ENCODE peak calls at places on chromosomes 5 and 9, in eight cellular contexts. H, W, D, A, O, I, G and K are unnamed samples.
A peak's percentile ranks its signal among the peaks of the same experiment; 100 is the strongest.

GRCh38 chr5:119343766-119344165 is 12.1 kb upstream of the TNFAIP8 start:
- DNase-seq in H (no peak), W (no peak), D (no peak), A (peak; percentile 88), O (peak; percentile 79), I (no peak), G (no peak), K (no peak)

GRCh38 chr5:68395844-68396523 is 180.4 kb downstream of the PIK3R1 start:
- DNase-seq in H (no peak), W (no peak), D (no peak), A (no peak), O (no peak), I (no peak), G (peak; percentile 49), K (no peak)

GRCh38 chr5:33892419-33893151 is 795 bp upstream of the ADAMTS12 start:
- DNase-seq in H (no peak), W (peak; percentile 30), D (no peak), A (peak; percentile 99), O (no peak), I (peak; percentile 98), G (no peak), K (no peak)

GRCh38 chr9:86766912-86767311 is 180.4 kb downstream of the GAS1 start:
- DNase-seq in H (no peak), W (no peak), D (no peak), A (peak; percentile 97), O (no peak), I (peak; percentile 88), G (peak; percentile 39), K (peak; percentile 64)

GRCh38 chr5:95664204-95664786 is 17.7 kb downstream of the RFESD start:
- DNase-seq in H (peak; percentile 8), W (no peak), D (no peak), A (peak; percentile 37), O (peak; percentile 35), I (no peak), G (no peak), K (no peak)

GRCh38 chr5:93163010-93163663 is 417.9 kb downstream of the NR2F1-AS1 start:
- DNase-seq in H (no peak), W (no peak), D (no peak), A (peak; percentile 97), O (no peak), I (peak; percentile 84), G (no peak), K (peak; percentile 28)

GRCh38 chr5:55924744-55925143 is 70.0 kb downstream of the IL6ST start:
- DNase-seq in H (no peak), W (no peak), D (no peak), A (no peak), O (no peak), I (no peak), G (no peak), K (no peak)

GRCh38 chr9:111456536-111456935 is 27.6 kb downstream of the ECPAS start:
- DNase-seq in H (no peak), W (no peak), D (no peak), A (no peak), O (no peak), I (no peak), G (no peak), K (no peak)

GRCh38 chr9:16828335-16829281 is 41.9 kb downstream of the BNC2 start:
- DNase-seq in H (peak; percentile 27), W (peak; percentile 11), D (no peak), A (peak; percentile 70), O (no peak), I (peak; percentile 39), G (no peak), K (no peak)

GRCh38 chr9:121735792-121736130 is 84.3 kb downstream of the DAB2IP start:
- DNase-seq in H (no peak), W (no peak), D (no peak), A (no peak), O (no peak), I (no peak), G (peak; percentile 55), K (no peak)

GRCh38 chr5:76617675-76618074 is 5.5 kb downstream of the F2RL2 start:
- DNase-seq in H (no peak), W (no peak), D (no peak), A (peak; percentile 94), O (no peak), I (peak; percentile 73), G (no peak), K (no peak)

GRCh38 chr9:137762414-137763061 is 115.0 kb upstream of the CACNA1B start:
- DNase-seq in H (no peak), W (no peak), D (no peak), A (no peak), O (no peak), I (no peak), G (no peak), K (no peak)

GRCh38 chr9:15606667-15607472 is 54.0 kb downstream of the CCDC171 start:
- DNase-seq in H (peak; percentile 11), W (peak; percentile 5), D (no peak), A (peak; percentile 12), O (no peak), I (peak; percentile 32), G (no peak), K (no peak)

GRCh38 chr5:160036884-160037283 is 27.9 kb downstream of the TTC1 start:
- DNase-seq in H (no peak), W (no peak), D (no peak), A (no peak), O (no peak), I (no peak), G (no peak), K (no peak)

GRCh38 chr9:107462691-107463090 is 26.9 kb downstream of the KLF4 start:
- DNase-seq in H (no peak), W (no peak), D (no peak), A (no peak), O (no peak), I (peak; percentile 24), G (no peak), K (no peak)

GRCh38 chr9:137383453-137384115 is 39.4 kb downstream of the EXD3 start:
- DNase-seq in H (no peak), W (no peak), D (no peak), A (no peak), O (no peak), I (no peak), G (peak; percentile 26), K (no peak)

GRCh38 chr5:78806544-78806943 is 158.0 kb upstream of the LHFPL2 start:
- DNase-seq in H (no peak), W (no peak), D (no peak), A (peak; percentile 99), O (no peak), I (peak; percentile 97), G (no peak), K (peak; percentile 59)

GRCh38 chr5:179608131-179608581 is 15.3 kb downstream of the HNRNPH1 start:
- DNase-seq in H (no peak), W (no peak), D (no peak), A (no peak), O (peak; percentile 34), I (no peak), G (peak; percentile 77), K (no peak)

GRCh38 chr5:132375957-132376356 is 6.4 kb downstream of the SLC22A5 start:
- DNase-seq in H (no peak), W (no peak), D (no peak), A (no peak), O (no peak), I (no peak), G (no peak), K (no peak)

GRCh38 chr5:72817076-72817476 is 615 bp downstream of the TNPO1 start:
- DNase-seq in H (peak; percentile 56), W (peak; percentile 51), D (no peak), A (peak; percentile 72), O (peak; percentile 51), I (peak; percentile 20), G (peak; percentile 52), K (no peak)

GRCh38 chr5:72552041-72552557 is 44.9 kb upstream of the ZNF366 start:
- DNase-seq in H (no peak), W (no peak), D (no peak), A (peak; percentile 99), O (no peak), I (peak; percentile 83), G (no peak), K (no peak)

GRCh38 chr9:127415158-127415557 is 9.0 kb upstream of the ZNF79 start:
- DNase-seq in H (no peak), W (no peak), D (no peak), A (no peak), O (no peak), I (no peak), G (no peak), K (no peak)

GRCh38 chr5:36078430-36078829 is 11.7 kb upstream of the UGT3A2 start:
- DNase-seq in H (no peak), W (no peak), D (no peak), A (no peak), O (no peak), I (no peak), G (no peak), K (no peak)

GRCh38 chr5:145975001-145975360 is 38.6 kb downstream of the SH3RF2 start:
- DNase-seq in H (no peak), W (no peak), D (no peak), A (no peak), O (no peak), I (no peak), G (no peak), K (no peak)

GRCh38 chr9:113907282-113907681 is 31.2 kb downstream of the ZNF618 start:
- DNase-seq in H (no peak), W (no peak), D (no peak), A (no peak), O (no peak), I (no peak), G (no peak), K (no peak)

GRCh38 chr9:14722391-14723035 is at the start of gene CER1:
- DNase-seq in H (no peak), W (no peak), D (no peak), A (no peak), O (no peak), I (no peak), G (no peak), K (no peak)

GRCh38 chr5:56264417-56265025 is 31.4 kb upstream of the ANKRD55 start:
- DNase-seq in H (peak; percentile 51), W (no peak), D (no peak), A (peak; percentile 41), O (peak; percentile 31), I (no peak), G (peak; percentile 65), K (no peak)

GRCh38 chr5:110401881-110402280 is 324.6 kb downstream of the TMEM232 start:
- DNase-seq in H (no peak), W (no peak), D (no peak), A (peak; percentile 52), O (no peak), I (no peak), G (no peak), K (no peak)